ENCODE peak calls at places on chromosome 14, in six cellular contexts. Y is progenitor cell of endocrine pancreas; E is lung microvascular endothelial cell; M is EL; B is CD8-positive, alpha-beta memory T cell; L is left kidney. N is an unnamed sample.

GRCh38 chr14:80387563-80387981 is 176.3 kb upstream of the DIO2 start:
- DNase-seq in Y (no peak), E (no peak), M (no peak), B (no peak), L (no peak), N (no peak)

GRCh38 chr14:106209745-106210144 is 683.4 kb downstream of the TMEM121 start:
- DNase-seq in Y (no peak), E (no peak), M (no peak), B (no peak), L (no peak), N (peak; percentile 56)

GRCh38 chr14:74620923-74621322 is 8.9 kb upstream of the LTBP2 start:
- DNase-seq in Y (no peak), E (no peak), M (no peak), B (no peak), L (no peak), N (no peak)

GRCh38 chr14:106395460-106396050 is 869.2 kb downstream of the TMEM121 start:
- DNase-seq in Y (no peak), E (no peak), M (no peak), B (no peak), L (no peak), N (no peak)

GRCh38 chr14:98984719-98985041 is 287.3 kb downstream of the BCL11B start:
- DNase-seq in Y (no peak), E (no peak), M (no peak), B (peak; percentile 84), L (no peak), N (peak; percentile 72)

GRCh38 chr14:45709541-45709940 is 456.5 kb upstream of the MIS18BP1 start:
- DNase-seq in Y (no peak), E (no peak), M (no peak), B (no peak), L (no peak), N (no peak)

GRCh38 chr14:77271113-77271710 is at the start of gene NGB:
- DNase-seq in Y (no peak), E (no peak), M (no peak), B (no peak), L (no peak), N (no peak)

GRCh38 chr14:104322531-104323466 is 184.4 kb downstream of the KIF26A start:
- DNase-seq in Y (no peak), E (no peak), M (no peak), B (no peak), L (peak; percentile 20), N (no peak)

GRCh38 chr14:71618716-71619115 is 313.5 kb upstream of the RGS6 start:
- DNase-seq in Y (no peak), E (no peak), M (no peak), B (no peak), L (no peak), N (no peak)

GRCh38 chr14:96256420-96256819 is 410 bp downstream of the BDKRB1 start:
- DNase-seq in Y (no peak), E (peak; percentile 30), M (no peak), B (no peak), L (no peak), N (no peak)

N was measured in CD8-positive, alpha-beta T cell.